ENCODE peak calls at places on chromosome X, in nine cellular contexts. O is neural crest cell; A is CD14-positive monocyte; H is nephron progenitor cell; Y is HT-29; X is HCT116; M is CD8-positive, alpha-beta T cell; P is immature natural killer cell; D is amniotic epithelial cell. V is an unnamed sample.

GRCh38 chrX:64758047-64758446 is 218.2 kb downstream of the ZC4H2 start:
- DNase-seq in O (no peak), A (no peak), H (no peak), Y (no peak), X (no peak), M (no peak), P (no peak), D (no peak), V (no peak)

GRCh38 chrX:70504772-70505450 is 60.3 kb downstream of the DLG3 start:
- DNase-seq in O (no peak), A (no peak), H (no peak), Y (no peak), X (no peak), M (no peak), P (no peak), D (no peak), V (no peak)

GRCh38 chrX:13059269-13059668 is 14.8 kb upstream of the FAM9C start:
- DNase-seq in O (no peak), A (no peak), H (no peak), Y (no peak), X (no peak), M (no peak), P (no peak), D (no peak), V (no peak)

GRCh38 chrX:16305187-16305586 is 137.9 kb downstream of the MAGEB17 start:
- DNase-seq in O (no peak), A (no peak), H (no peak), Y (no peak), X (no peak), M (no peak), P (no peak), D (no peak), V (no peak)

GRCh38 chrX:83008415-83008814 is 499.7 kb upstream of the POU3F4 start:
- DNase-seq in O (no peak), A (no peak), H (no peak), Y (peak), X (no peak), M (no peak), P (no peak), D (no peak), V (no peak)

GRCh38 chrX:7889138-7889537 is 38.1 kb downstream of the PNPLA4 start:
- DNase-seq in O (no peak), A (no peak), H (no peak), Y (no peak), X (no peak), M (no peak), P (peak), D (no peak), V (no peak)

GRCh38 chrX:16188687-16189086 is 21.4 kb downstream of the MAGEB17 start:
- DNase-seq in O (no peak), A (no peak), H (no peak), Y (no peak), X (no peak), M (no peak), P (no peak), D (no peak), V (no peak)

GRCh38 chrX:115030635-115031034 is 13.2 kb upstream of the IL13RA2 start:
- DNase-seq in O (no peak), A (no peak), H (no peak), Y (peak), X (no peak), M (no peak), P (no peak), D (no peak), V (no peak)

GRCh38 chrX:124925681-124926080 is 394.0 kb upstream of the TEX13C start:
- DNase-seq in O (no peak), A (no peak), H (no peak), Y (no peak), X (no peak), M (no peak), P (no peak), D (no peak), V (no peak)

V was measured in hippocampal formation.